ENCODE peak calls at places on chromosomes 2 and 18, in five cellular contexts. H, J, F, X and L are unnamed samples.

GRCh38 chr18:27627927-27628326 is 442.8 kb upstream of the CHST9 start:
- DNase-seq in H (no peak), J (no peak), F (no peak), X (peak), L (no peak)

GRCh38 chr18:5963267-5963666 is 67.9 kb upstream of the TMEM200C start:
- DNase-seq in H (no peak), J (no peak), F (no peak), X (no peak), L (no peak)

GRCh38 chr2:220779918-220780317 is 792.2 kb downstream of the EPHA4 start:
- DNase-seq in H (no peak), J (no peak), F (no peak), X (peak), L (no peak)

GRCh38 chr2:127609818-127610217 is 36.1 kb upstream of the GPR17 start:
- DNase-seq in H (no peak), J (no peak), F (no peak), X (no peak), L (no peak)

GRCh38 chr2:205738341-205738968 is 56.2 kb downstream of the NRP2 start:
- DNase-seq in H (no peak), J (no peak), F (no peak), X (no peak), L (no peak)

GRCh38 chr2:112750560-112750843 is 13.9 kb downstream of the CKAP2L start:
- DNase-seq in H (no peak), J (no peak), F (no peak), X (no peak), L (no peak)

GRCh38 chr2:126495189-126495588 is 160.8 kb upstream of the GYPC start:
- DNase-seq in H (no peak), J (no peak), F (no peak), X (no peak), L (no peak)

GRCh38 chr2:239152239-239152915 is 248.4 kb downstream of the HDAC4 start:
- DNase-seq in H (no peak), J (no peak), F (no peak), X (no peak), L (no peak)

GRCh38 chr2:47227532-47228166 is 72.5 kb upstream of the STPG4 start:
- DNase-seq in H (no peak), J (no peak), F (no peak), X (no peak), L (no peak)

GRCh38 chr2:207504513-207505171 is 25.1 kb upstream of the CREB1 start:
- DNase-seq in H (no peak), J (no peak), F (no peak), X (no peak), L (no peak)

GRCh38 chr2:105772362-105772761 is 27.6 kb downstream of the NCK2 start:
- DNase-seq in H (no peak), J (no peak), F (no peak), X (no peak), L (no peak)

GRCh38 chr2:182207049-182207746 is 219.6 kb downstream of the PDE1A start:
- DNase-seq in H (no peak), J (no peak), F (no peak), X (no peak), L (no peak)

GRCh38 chr2:222943820-222944219 is 83.0 kb downstream of the ACSL3 start:
- DNase-seq in H (no peak), J (no peak), F (no peak), X (no peak), L (no peak)

GRCh38 chr18:48325115-48325670 is 84.0 kb downstream of the ZBTB7C start:
- DNase-seq in H (no peak), J (no peak), F (no peak), X (no peak), L (no peak)

GRCh38 chr18:41809652-41810051 is 145.4 kb upstream of the PIK3C3 start:
- DNase-seq in H (no peak), J (no peak), F (no peak), X (no peak), L (no peak)

DNA sequence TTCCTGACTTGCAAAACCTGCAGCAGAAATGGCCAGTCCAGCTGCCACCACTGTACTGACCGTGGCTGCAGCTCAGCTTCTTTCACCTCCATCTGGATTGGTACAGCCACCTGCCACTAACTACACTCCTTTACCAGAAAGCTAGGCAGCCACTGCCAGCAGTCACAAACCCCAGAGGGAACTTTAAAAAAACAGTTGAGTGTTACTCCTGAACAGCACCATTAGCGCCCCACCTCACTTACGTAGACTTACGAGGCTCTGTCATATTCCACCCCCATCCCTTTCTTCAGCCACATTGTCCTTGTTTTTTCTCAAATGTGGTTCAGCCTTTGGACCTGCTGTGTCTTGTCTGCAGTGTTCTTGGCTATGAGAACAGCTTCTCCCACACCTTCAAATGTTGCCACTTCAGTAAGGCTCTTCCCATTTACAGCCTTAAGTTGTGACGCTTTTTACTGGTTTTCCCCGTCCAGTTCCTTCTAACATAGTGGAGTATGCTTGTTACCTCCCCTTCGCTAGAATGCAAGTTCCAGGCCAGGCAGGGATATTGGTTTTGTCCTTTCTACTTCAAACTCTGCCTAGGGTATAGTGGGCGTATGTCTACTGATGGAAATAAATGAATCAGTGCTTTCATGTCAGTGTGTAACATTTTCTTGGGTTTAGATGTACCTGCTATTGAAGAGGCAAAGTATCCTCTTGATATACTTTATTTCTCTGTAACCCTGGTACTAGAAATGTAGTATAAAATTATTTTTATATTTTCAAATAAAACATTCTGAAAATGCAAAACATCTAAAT is 17.1 kb downstream of the HNRNPA3 start:
- DNase-seq in H (no peak), J (no peak), F (no peak), X (no peak), L (no peak)
- H3K27ac ChIP-seq in H (no peak), J (no peak), F (no peak), X (no peak), L (no peak)

GRCh38 chr2:74762789-74763188 is 71.1 kb upstream of the HK2 start:
- DNase-seq in H (peak), J (no peak), F (no peak), X (no peak), L (no peak)
- H3K27ac ChIP-seq in H (no peak), J (no peak), F (no peak), X (no peak), L (no peak)

GRCh38 chr2:43943323-43943722 is 52.5 kb downstream of the LRPPRC start:
- DNase-seq in H (no peak), J (no peak), F (no peak), X (no peak), L (no peak)
- H3K27ac ChIP-seq in H (no peak), J (no peak), F (no peak), X (no peak), L (peak)

DNA sequence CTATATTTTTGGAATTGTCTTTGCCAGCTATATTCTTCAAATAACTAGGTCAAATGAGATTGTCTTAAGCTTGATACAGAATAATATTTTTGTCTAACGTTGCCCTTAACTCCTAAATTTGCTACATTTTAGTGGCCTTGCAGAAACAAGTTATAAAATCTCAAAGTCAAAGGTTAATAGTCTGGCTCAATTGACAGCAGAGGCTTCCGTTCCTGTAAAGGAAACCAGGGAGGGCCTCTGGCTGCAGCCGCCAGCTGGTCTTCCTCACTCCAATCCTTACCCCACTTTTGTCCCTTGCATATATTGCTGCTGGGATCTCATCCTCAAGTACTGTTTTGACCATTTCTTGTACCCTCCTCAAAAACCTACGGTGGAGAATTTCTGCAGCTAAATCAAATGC is 17.1 kb downstream of the CYB5A start:
- DNase-seq in H (no peak), J (no peak), F (no peak), X (no peak), L (no peak)
- H3K27ac ChIP-seq in H (no peak), J (no peak), F (no peak), X (no peak), L (no peak)

GRCh38 chr2:19688059-19688458 is 213.7 kb downstream of the TTC32 start:
- DNase-seq in H (no peak), J (no peak), F (no peak), X (no peak), L (no peak)

GRCh38 chr2:19686439-19686838 is 215.3 kb downstream of the TTC32 start:
- DNase-seq in H (no peak), J (no peak), F (no peak), X (no peak), L (no peak)

GRCh38 chr2:19689769-19690168 is 212.0 kb downstream of the TTC32 start:
- DNase-seq in H (no peak), J (no peak), F (no peak), X (no peak), L (no peak)

GRCh38 chr2:19685713-19686112 is 216.1 kb downstream of the TTC32 start:
- DNase-seq in H (no peak), J (no peak), F (no peak), X (no peak), L (no peak)

DNA sequence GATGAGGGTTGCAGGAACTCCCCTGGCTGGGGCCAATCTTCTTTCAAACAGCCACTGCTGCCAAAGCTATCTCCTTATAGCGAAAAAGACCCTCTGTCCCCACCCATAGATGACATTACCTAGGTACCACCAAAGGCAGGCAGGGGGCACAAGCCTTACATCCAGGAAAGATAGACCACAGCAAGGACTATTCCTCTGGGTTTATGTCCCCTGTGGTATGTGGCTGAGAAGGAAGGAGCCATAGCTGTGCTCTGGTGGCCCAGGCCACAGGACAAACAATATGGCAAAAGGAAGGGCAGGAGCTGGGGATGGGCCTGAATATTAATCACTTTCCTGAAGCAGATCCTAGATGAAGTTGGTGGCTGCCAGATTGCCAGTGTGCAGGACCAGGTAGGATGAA is 214.5 kb downstream of the TTC32 start:
- DNase-seq in H (no peak), J (no peak), F (no peak), X (no peak), L (no peak)
- H3K27ac ChIP-seq in H (no peak), J (no peak), F (no peak), X (no peak), L (no peak)

DNA sequence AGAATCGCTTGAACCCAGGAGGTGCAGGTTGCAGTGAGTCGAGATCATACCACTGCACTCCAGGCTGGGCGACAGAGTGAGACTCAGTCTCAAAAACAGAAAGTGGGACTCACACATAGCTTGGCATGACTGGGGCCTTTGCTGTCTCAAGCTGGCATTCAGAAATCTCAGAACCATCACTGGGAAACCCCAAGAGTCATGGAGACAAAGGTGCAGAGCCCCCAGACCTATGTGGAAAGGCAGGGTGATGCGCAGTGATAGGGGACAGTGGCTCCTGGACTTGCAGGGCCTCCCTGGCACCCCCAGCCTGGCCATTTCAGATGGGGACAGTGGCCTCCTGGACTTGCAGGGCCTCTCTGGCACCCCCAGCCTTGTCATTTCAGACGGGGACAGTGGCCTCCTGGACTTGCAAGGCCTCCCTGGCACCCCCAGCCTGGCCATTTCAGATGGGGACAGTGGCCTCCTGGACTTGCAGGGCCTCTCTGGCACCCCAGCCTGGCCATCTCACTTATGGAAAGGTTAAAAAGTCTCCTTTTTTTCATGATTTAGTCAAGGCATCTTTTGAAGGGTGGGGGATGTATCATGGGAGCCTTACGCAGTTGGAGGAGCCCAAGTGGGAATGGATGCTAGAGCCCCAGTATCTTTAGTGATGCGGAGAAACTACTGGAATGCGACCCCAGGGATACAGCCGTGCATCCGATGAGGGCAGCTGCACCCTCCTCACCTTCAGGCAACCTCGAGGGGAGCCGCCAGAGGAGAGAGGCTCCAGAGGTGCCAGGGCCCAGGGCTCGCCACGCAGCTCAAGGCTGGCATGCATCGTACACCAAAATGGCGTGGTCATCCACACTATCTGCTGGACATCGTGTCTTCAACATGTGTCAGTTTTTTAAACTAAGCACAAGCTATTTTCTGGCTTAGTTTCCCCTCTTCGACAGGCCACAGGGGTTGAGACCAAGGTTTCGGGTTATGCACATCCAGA is 30.5 kb downstream of the ZNF516 start:
- DNase-seq in H (no peak), J (no peak), F (no peak), X (no peak), L (no peak)
- H3K27ac ChIP-seq in H (no peak), J (no peak), F (no peak), X (no peak), L (no peak)